ENCODE peak calls at places on chromosomes 3 and 15, in five cellular contexts. L is breast epithelium, R is fibroblast of pulmonary artery, E is astrocyte of the spinal cord, S is A549. I is an unnamed sample.

GRCh38 chr3:163450684-163451083 is 1627.6 kb downstream of the SI start:
- DNase-seq in L (no peak), E (no peak), S (no peak), R (no peak), I (no peak)

GRCh38 chr3:111285691-111286090 is 214.1 kb downstream of the NECTIN3 start:
- DNase-seq in R (no peak), L (no peak), E (no peak), S (no peak), I (no peak)

GRCh38 chr3:40586866-40587265 is 62.1 kb downstream of the ZNF621 start:
- DNase-seq in E (no peak), R (no peak), L (no peak), S (no peak), I (no peak)

GRCh38 chr3:93910085-93910484 is 63.6 kb downstream of the PROS1 start:
- DNase-seq in S (no peak), L (no peak), E (no peak), R (peak), I (peak)

GRCh38 chr15:64833690-64834089 is 8.0 kb upstream of the PLEKHO2 start:
- DNase-seq in R (no peak), S (no peak), E (no peak), L (no peak), I (no peak)

GRCh38 chr3:33063651-33064051 is 33.3 kb downstream of the GLB1 start:
- DNase-seq in S (no peak), R (peak), E (no peak), L (no peak), I (peak)

GRCh38 chr15:88218557-88219214 is 37.9 kb downstream of the NTRK3 start:
- DNase-seq in L (no peak), R (no peak), S (no peak), E (no peak), I (no peak)

GRCh38 chr3:71786551-71786950 is 1.6 kb upstream of the PROK2 start:
- DNase-seq in E (no peak), R (no peak), S (no peak), L (no peak), I (no peak)

GRCh38 chr3:71944482-71944881 is 159.5 kb upstream of the PROK2 start:
- DNase-seq in S (no peak), L (no peak), E (no peak), R (no peak), I (no peak)

GRCh38 chr3:15812183-15812582 is 14.4 kb upstream of the ANKRD28 start:
- DNase-seq in S (peak), R (peak), E (peak), L (no peak), I (no peak)

GRCh38 chr3:54962200-54962599 is 34.3 kb upstream of the LRTM1 start:
- DNase-seq in E (no peak), S (no peak), R (no peak), L (no peak), I (peak)

GRCh38 chr3:77325702-77326101 is 285.8 kb downstream of the ROBO2 start:
- DNase-seq in L (no peak), S (no peak), R (no peak), E (no peak), I (no peak)

GRCh38 chr3:182182531-182182968 is 470.8 kb downstream of the SOX2 start:
- DNase-seq in L (no peak), S (no peak), E (peak), R (no peak), I (no peak)

GRCh38 chr15:99735868-99736267 is 2.6 kb upstream of the LYSMD4 start:
- DNase-seq in R (no peak), S (no peak), L (no peak), E (no peak), I (no peak)

GRCh38 chr15:44286814-44287555 is 1.5 kb upstream of the GOLM2 start:
- DNase-seq in E (no peak), S (peak), R (no peak), L (no peak), I (no peak)

GRCh38 chr3:5796541-5796940 is 609.0 kb downstream of the EDEM1 start:
- DNase-seq in S (no peak), R (no peak), L (no peak), E (no peak), I (no peak)

GRCh38 chr3:5798809-5799208 is 611.3 kb downstream of the EDEM1 start:
- DNase-seq in E (peak), S (no peak), R (no peak), L (no peak), I (no peak)

GRCh38 chr3:5800965-5801364 is 613.5 kb downstream of the EDEM1 start:
- DNase-seq in L (no peak), S (no peak), E (no peak), R (no peak), I (no peak)

GRCh38 chr3:5799421-5799820 is 611.9 kb downstream of the EDEM1 start:
- DNase-seq in S (no peak), L (no peak), E (no peak), R (no peak), I (no peak)
- TF ChIP-seq CTCF in S (no peak), L (no peak), E (peak), R (no peak), I (no peak)

DNA sequence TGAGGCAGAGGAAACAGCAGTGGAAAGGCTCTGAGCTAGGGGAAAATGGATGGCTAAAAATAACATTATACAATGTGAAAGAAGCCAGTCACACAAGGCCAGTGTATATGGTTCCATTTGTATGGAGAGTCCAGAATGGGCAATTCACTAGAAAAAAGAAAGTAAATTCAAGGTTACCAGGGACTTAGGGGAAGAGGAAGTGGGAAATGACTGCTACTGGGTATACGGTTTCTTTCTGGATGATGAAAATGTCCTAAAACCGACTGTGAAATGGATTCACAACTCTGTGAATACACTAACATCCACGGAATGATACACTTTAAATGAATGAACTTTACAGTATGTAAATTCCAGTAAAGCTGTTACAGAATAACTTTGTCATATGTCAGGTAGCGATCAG is 25.4 kb upstream of the IQSEC1 start:
- DNase-seq in R (no peak), E (no peak), S (no peak), L (no peak), I (no peak)
- H3K4me3 ChIP-seq in R (no peak), E (no peak), S (no peak), L (no peak), I (no peak)

GRCh38 chr3:54240-54639 is 142.3 kb upstream of the CHL1 start:
- DNase-seq in S (no peak), R (no peak), L (no peak), E (no peak), I (no peak)
- TF ChIP-seq CTCF in S (no peak), R (no peak), L (no peak), E (no peak), I (no peak)

GRCh38 chr3:20154928-20155327 is 31.1 kb downstream of the SGO1 start:
- DNase-seq in E (no peak), R (no peak), L (no peak), S (no peak), I (no peak)
- H3K4me3 ChIP-seq in E (no peak), R (no peak), L (no peak), S (no peak), I (no peak)

GRCh38 chr3:197752107-197752506 is 2.4 kb downstream of the FYTTD1 start:
- DNase-seq in E (no peak), L (no peak), S (no peak), R (no peak), I (no peak)

GRCh38 chr3:197750396-197750831 is 731 bp downstream of the FYTTD1 start:
- DNase-seq in R (peak), S (peak), L (no peak), E (peak), I (peak)

GRCh38 chr3:197749601-197750395 is at the start of gene FYTTD1:
- DNase-seq in L (peak), S (peak), E (peak), R (peak), I (peak)

GRCh38 chr3:197749315-197749600 is 425 bp upstream of the FYTTD1 start:
- DNase-seq in L (no peak), R (peak), E (peak), S (peak), I (peak)

DNA sequence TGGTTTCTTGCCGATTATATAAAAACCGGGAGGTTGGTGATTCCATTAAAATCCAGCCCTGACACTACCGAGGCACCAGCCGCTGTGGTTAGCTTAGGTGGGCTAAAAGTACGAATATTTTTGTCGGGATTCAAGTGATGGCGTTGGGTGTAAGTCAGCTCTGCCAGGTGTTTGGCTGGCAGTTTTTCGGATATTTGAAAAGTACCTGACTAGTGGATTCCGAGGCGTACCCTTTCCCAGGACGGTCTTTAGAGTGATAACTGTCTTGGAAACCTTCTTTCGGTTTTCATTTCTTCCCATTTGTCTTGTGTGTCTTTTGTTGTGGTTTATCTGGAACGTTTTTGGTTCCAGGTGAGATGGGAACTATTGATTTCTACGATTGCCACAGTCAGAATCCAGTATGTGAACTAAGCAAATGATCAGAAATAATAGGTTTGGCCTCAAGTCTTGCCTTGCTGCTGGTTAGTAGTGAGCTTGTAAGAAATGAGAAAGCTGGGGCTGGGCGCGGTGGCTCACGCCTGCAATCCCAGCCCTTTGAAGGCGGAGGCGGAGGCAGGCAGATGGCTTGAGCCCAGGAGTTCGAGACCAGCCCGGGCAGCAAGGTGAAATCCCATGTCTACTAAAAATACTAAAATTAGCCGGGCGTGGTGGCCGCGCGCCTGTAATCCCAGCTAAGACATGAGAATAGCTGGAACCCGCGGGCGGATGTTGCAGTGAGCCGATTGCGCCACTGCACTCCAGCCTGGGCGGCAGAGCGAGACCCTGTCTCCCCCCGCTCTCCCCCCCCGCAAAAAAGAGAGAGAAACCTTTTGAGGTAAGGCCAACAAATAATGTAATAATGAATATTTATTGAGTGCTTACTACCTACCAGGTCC is 1.4 kb downstream of the FYTTD1 start:
- DNase-seq in R (peak), L (no peak), S (no peak), E (peak), I (peak)
- TF ChIP-seq CTCF in R (no peak), L (no peak), S (no peak), E (no peak), I (no peak)

GRCh38 chr3:3476669-3477068 is 297.2 kb upstream of the CRBN start:
- DNase-seq in E (no peak), S (no peak), L (no peak), R (no peak), I (no peak)
- H3K4me3 ChIP-seq in E (no peak), S (no peak), L (no peak), R (no peak), I (no peak)

GRCh38 chr3:189778340-189778950 is 147.3 kb downstream of the TP63 start:
- DNase-seq in L (no peak), E (no peak), R (no peak), S (no peak), I (no peak)

GRCh38 chr3:189772584-189772983 is 141.4 kb downstream of the TP63 start:
- DNase-seq in R (peak), S (no peak), E (no peak), L (no peak), I (no peak)

GRCh38 chr3:189776163-189776824 is 145.1 kb downstream of the TP63 start:
- DNase-seq in S (no peak), R (no peak), L (no peak), E (no peak), I (no peak)

GRCh38 chr3:189771842-189772494 is 140.8 kb downstream of the TP63 start:
- DNase-seq in E (no peak), S (no peak), L (no peak), R (no peak), I (no peak)

GRCh38 chr3:189773056-189773455 is 141.9 kb downstream of the TP63 start:
- DNase-seq in L (no peak), R (peak), E (peak), S (no peak), I (peak)
- TF ChIP-seq CTCF in L (no peak), R (no peak), E (no peak), S (no peak), I (no peak)

GRCh38 chr3:149581248-149581647 is 76.6 kb downstream of the WWTR1 start:
- DNase-seq in E (peak), R (no peak), S (no peak), L (no peak), I (no peak)

GRCh38 chr3:149579838-149580542 is 77.8 kb downstream of the WWTR1 start:
- DNase-seq in L (no peak), S (no peak), R (no peak), E (peak), I (peak)

GRCh38 chr3:149584236-149584635 is 73.6 kb downstream of the WWTR1 start:
- DNase-seq in L (no peak), S (no peak), R (no peak), E (no peak), I (peak)

GRCh38 chr3:149582395-149582794 is 75.4 kb downstream of the WWTR1 start:
- DNase-seq in L (no peak), S (no peak), E (no peak), R (no peak), I (no peak)

GRCh38 chr3:149581681-149582349 is 76.0 kb downstream of the WWTR1 start:
- DNase-seq in S (peak), R (peak), E (peak), L (no peak), I (peak)
- H3K4me3 ChIP-seq in S (peak), R (no peak), E (no peak), L (no peak), I (no peak)

DNA sequence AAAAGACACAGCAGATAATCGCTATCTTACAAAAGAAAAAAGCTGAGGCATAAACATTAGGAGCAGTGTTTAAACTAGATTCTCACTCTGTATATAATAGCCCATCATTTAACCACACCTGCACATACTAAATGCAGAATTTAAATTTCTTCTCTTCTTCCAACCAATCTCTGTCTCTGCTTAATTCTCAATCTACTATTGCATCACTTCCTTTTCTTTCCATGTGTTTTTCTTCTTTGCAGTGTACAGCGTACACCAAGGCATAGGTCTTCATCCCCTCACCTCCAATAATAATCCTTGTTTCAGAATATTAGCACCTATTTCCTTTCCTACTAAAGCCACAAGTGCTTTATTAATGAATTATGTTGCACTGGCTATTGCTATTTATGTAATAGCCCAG is 90.9 kb downstream of the NR1I2 start:
- DNase-seq in E (no peak), L (no peak), R (no peak), S (no peak), I (no peak)
- TF ChIP-seq CTCF in E (no peak), L (no peak), R (no peak), S (no peak), I (no peak)

I was measured in foreskin fibroblast.